ENCODE peak calls at places on chromosome X, in five cellular contexts. One of them, this sample, is unnamed.

GRCh38 chrX:10722804-10723364 is 102.5 kb upstream of the MID1 start:
- DNase-seq in stimulated activated CD4-positive, alpha-beta T cell treated with anti-CD3 and anti-CD28 coated beads, Interleukin-2, amount 100 ng/mL, for 48 hours: peak
- DNase-seq in tibial artery: peak
- DNase-seq in fibroblast of mammary gland: peak
- DNase-seq in central memory CD4-positive, alpha-beta T cell: peak
- DNase-seq in this sample: peak

GRCh38 chrX:44094821-44095530 is 121.8 kb upstream of the NDP start:
- DNase-seq in stimulated activated CD4-positive, alpha-beta T cell treated with anti-CD3 and anti-CD28 coated beads, Interleukin-2, amount 100 ng/mL, for 48 hours: no peak
- DNase-seq in tibial artery: no peak
- DNase-seq in fibroblast of mammary gland: no peak
- DNase-seq in central memory CD4-positive, alpha-beta T cell: no peak
- DNase-seq in this sample: no peak

GRCh38 chrX:7055386-7056137 is 92.0 kb upstream of the STS start:
- DNase-seq in stimulated activated CD4-positive, alpha-beta T cell treated with anti-CD3 and anti-CD28 coated beads, Interleukin-2, amount 100 ng/mL, for 48 hours: no peak
- DNase-seq in tibial artery: no peak
- DNase-seq in fibroblast of mammary gland: no peak
- DNase-seq in central memory CD4-positive, alpha-beta T cell: no peak
- DNase-seq in this sample: no peak

GRCh38 chrX:45771560-45772340 is 571.1 kb upstream of the DIPK2B start:
- DNase-seq in stimulated activated CD4-positive, alpha-beta T cell treated with anti-CD3 and anti-CD28 coated beads, Interleukin-2, amount 100 ng/mL, for 48 hours: no peak
- DNase-seq in tibial artery: no peak
- DNase-seq in fibroblast of mammary gland: peak
- DNase-seq in central memory CD4-positive, alpha-beta T cell: peak
- DNase-seq in this sample: peak

GRCh38 chrX:154308108-154308946 is 12.7 kb downstream of the TKTL1 start:
- DNase-seq in stimulated activated CD4-positive, alpha-beta T cell treated with anti-CD3 and anti-CD28 coated beads, Interleukin-2, amount 100 ng/mL, for 48 hours: peak
- DNase-seq in tibial artery: peak
- DNase-seq in fibroblast of mammary gland: peak
- DNase-seq in central memory CD4-positive, alpha-beta T cell: peak
- DNase-seq in this sample: peak

GRCh38 chrX:25010784-25011588 is 4.8 kb downstream of the ARX start:
- DNase-seq in stimulated activated CD4-positive, alpha-beta T cell treated with anti-CD3 and anti-CD28 coated beads, Interleukin-2, amount 100 ng/mL, for 48 hours: no peak
- DNase-seq in tibial artery: no peak
- DNase-seq in fibroblast of mammary gland: no peak
- DNase-seq in central memory CD4-positive, alpha-beta T cell: no peak
- DNase-seq in this sample: no peak

GRCh38 chrX:63680423-63680822 is 104.6 kb downstream of the ARHGEF9 start:
- DNase-seq in stimulated activated CD4-positive, alpha-beta T cell treated with anti-CD3 and anti-CD28 coated beads, Interleukin-2, amount 100 ng/mL, for 48 hours: no peak
- DNase-seq in tibial artery: no peak
- DNase-seq in fibroblast of mammary gland: no peak
- DNase-seq in central memory CD4-positive, alpha-beta T cell: no peak
- DNase-seq in this sample: no peak

GRCh38 chrX:39704590-39704989 is 393.2 kb downstream of the BCOR start:
- DNase-seq in stimulated activated CD4-positive, alpha-beta T cell treated with anti-CD3 and anti-CD28 coated beads, Interleukin-2, amount 100 ng/mL, for 48 hours: no peak
- DNase-seq in tibial artery: no peak
- DNase-seq in fibroblast of mammary gland: no peak
- DNase-seq in central memory CD4-positive, alpha-beta T cell: no peak
- DNase-seq in this sample: no peak

GRCh38 chrX:133670394-133670793 is 255.1 kb upstream of the GPC4 start:
- DNase-seq in stimulated activated CD4-positive, alpha-beta T cell treated with anti-CD3 and anti-CD28 coated beads, Interleukin-2, amount 100 ng/mL, for 48 hours: no peak
- DNase-seq in tibial artery: no peak
- DNase-seq in fibroblast of mammary gland: peak
- DNase-seq in central memory CD4-positive, alpha-beta T cell: no peak
- DNase-seq in this sample: no peak

GRCh38 chrX:133958997-133959688 is 26.3 kb downstream of the GPC3 start:
- DNase-seq in stimulated activated CD4-positive, alpha-beta T cell treated with anti-CD3 and anti-CD28 coated beads, Interleukin-2, amount 100 ng/mL, for 48 hours: no peak
- DNase-seq in tibial artery: no peak
- DNase-seq in fibroblast of mammary gland: peak
- DNase-seq in central memory CD4-positive, alpha-beta T cell: no peak
- DNase-seq in this sample: no peak

GRCh38 chrX:136055651-136056221 is 70.5 kb downstream of the SLC9A6 start:
- DNase-seq in stimulated activated CD4-positive, alpha-beta T cell treated with anti-CD3 and anti-CD28 coated beads, Interleukin-2, amount 100 ng/mL, for 48 hours: no peak
- DNase-seq in tibial artery: peak
- DNase-seq in fibroblast of mammary gland: peak
- DNase-seq in central memory CD4-positive, alpha-beta T cell: no peak
- DNase-seq in this sample: no peak

GRCh38 chrX:71367396-71367795 is 1.2 kb downstream of the TAF1 start:
- DNase-seq in stimulated activated CD4-positive, alpha-beta T cell treated with anti-CD3 and anti-CD28 coated beads, Interleukin-2, amount 100 ng/mL, for 48 hours: peak
- DNase-seq in tibial artery: no peak
- DNase-seq in fibroblast of mammary gland: no peak
- DNase-seq in central memory CD4-positive, alpha-beta T cell: no peak
- DNase-seq in this sample: no peak

GRCh38 chrX:153568612-153569011 is 30.3 kb downstream of the CCNQ start:
- DNase-seq in stimulated activated CD4-positive, alpha-beta T cell treated with anti-CD3 and anti-CD28 coated beads, Interleukin-2, amount 100 ng/mL, for 48 hours: no peak
- DNase-seq in tibial artery: no peak
- DNase-seq in fibroblast of mammary gland: no peak
- DNase-seq in central memory CD4-positive, alpha-beta T cell: no peak
- DNase-seq in this sample: no peak

GRCh38 chrX:16278927-16279326 is 111.6 kb downstream of the MAGEB17 start:
- DNase-seq in stimulated activated CD4-positive, alpha-beta T cell treated with anti-CD3 and anti-CD28 coated beads, Interleukin-2, amount 100 ng/mL, for 48 hours: no peak
- DNase-seq in tibial artery: no peak
- DNase-seq in fibroblast of mammary gland: no peak
- DNase-seq in central memory CD4-positive, alpha-beta T cell: no peak
- DNase-seq in this sample: no peak

GRCh38 chrX:33906971-33907370 is 225.1 kb downstream of the FAM47A start:
- DNase-seq in stimulated activated CD4-positive, alpha-beta T cell treated with anti-CD3 and anti-CD28 coated beads, Interleukin-2, amount 100 ng/mL, for 48 hours: no peak
- DNase-seq in tibial artery: no peak
- DNase-seq in fibroblast of mammary gland: no peak
- DNase-seq in central memory CD4-positive, alpha-beta T cell: no peak
- DNase-seq in this sample: no peak

GRCh38 chrX:8971116-8971515 is 62.8 kb downstream of the FAM9B start:
- DNase-seq in stimulated activated CD4-positive, alpha-beta T cell treated with anti-CD3 and anti-CD28 coated beads, Interleukin-2, amount 100 ng/mL, for 48 hours: no peak
- DNase-seq in tibial artery: no peak
- DNase-seq in fibroblast of mammary gland: peak
- DNase-seq in central memory CD4-positive, alpha-beta T cell: peak
- DNase-seq in this sample: peak

GRCh38 chrX:122246937-122247336 is 937.1 kb upstream of the GRIA3 start:
- DNase-seq in stimulated activated CD4-positive, alpha-beta T cell treated with anti-CD3 and anti-CD28 coated beads, Interleukin-2, amount 100 ng/mL, for 48 hours: no peak
- DNase-seq in tibial artery: no peak
- DNase-seq in fibroblast of mammary gland: no peak
- DNase-seq in central memory CD4-positive, alpha-beta T cell: no peak
- DNase-seq in this sample: no peak

GRCh38 chrX:151988706-151989299 is 14.3 kb upstream of the GABRE start:
- DNase-seq in stimulated activated CD4-positive, alpha-beta T cell treated with anti-CD3 and anti-CD28 coated beads, Interleukin-2, amount 100 ng/mL, for 48 hours: no peak
- DNase-seq in tibial artery: no peak
- DNase-seq in fibroblast of mammary gland: no peak
- DNase-seq in central memory CD4-positive, alpha-beta T cell: no peak
- DNase-seq in this sample: no peak

GRCh38 chrX:111352424-111352823 is 59.6 kb downstream of the DCX start:
- DNase-seq in stimulated activated CD4-positive, alpha-beta T cell treated with anti-CD3 and anti-CD28 coated beads, Interleukin-2, amount 100 ng/mL, for 48 hours: no peak
- DNase-seq in tibial artery: peak
- DNase-seq in fibroblast of mammary gland: peak
- DNase-seq in central memory CD4-positive, alpha-beta T cell: no peak
- DNase-seq in this sample: no peak

GRCh38 chrX:67604979-67605703 is 61.3 kb downstream of the AR start:
- DNase-seq in stimulated activated CD4-positive, alpha-beta T cell treated with anti-CD3 and anti-CD28 coated beads, Interleukin-2, amount 100 ng/mL, for 48 hours: no peak
- DNase-seq in tibial artery: no peak
- DNase-seq in fibroblast of mammary gland: peak
- DNase-seq in central memory CD4-positive, alpha-beta T cell: no peak
- DNase-seq in this sample: no peak

GRCh38 chrX:53695901-53696300 is 9.4 kb upstream of the HUWE1 start:
- DNase-seq in stimulated activated CD4-positive, alpha-beta T cell treated with anti-CD3 and anti-CD28 coated beads, Interleukin-2, amount 100 ng/mL, for 48 hours: no peak
- DNase-seq in tibial artery: no peak
- DNase-seq in fibroblast of mammary gland: no peak
- DNase-seq in central memory CD4-positive, alpha-beta T cell: no peak
- DNase-seq in this sample: no peak

GRCh38 chrX:20116575-20117240 is at the start of gene MAP7D2:
- DNase-seq in stimulated activated CD4-positive, alpha-beta T cell treated with anti-CD3 and anti-CD28 coated beads, Interleukin-2, amount 100 ng/mL, for 48 hours: no peak
- DNase-seq in tibial artery: no peak
- DNase-seq in fibroblast of mammary gland: no peak
- DNase-seq in central memory CD4-positive, alpha-beta T cell: no peak
- DNase-seq in this sample: no peak

GRCh38 chrX:30935985-30936384 is 46.9 kb upstream of the TAB3 start:
- DNase-seq in stimulated activated CD4-positive, alpha-beta T cell treated with anti-CD3 and anti-CD28 coated beads, Interleukin-2, amount 100 ng/mL, for 48 hours: no peak
- DNase-seq in tibial artery: no peak
- DNase-seq in fibroblast of mammary gland: peak
- DNase-seq in central memory CD4-positive, alpha-beta T cell: no peak
- DNase-seq in this sample: no peak

GRCh38 chrX:15973941-15974340 is 119.3 kb upstream of the AP1S2 start:
- DNase-seq in stimulated activated CD4-positive, alpha-beta T cell treated with anti-CD3 and anti-CD28 coated beads, Interleukin-2, amount 100 ng/mL, for 48 hours: no peak
- DNase-seq in tibial artery: peak
- DNase-seq in fibroblast of mammary gland: peak
- DNase-seq in central memory CD4-positive, alpha-beta T cell: no peak
- DNase-seq in this sample: no peak

GRCh38 chrX:113260474-113260873 is 419.8 kb upstream of the AMOT start:
- DNase-seq in stimulated activated CD4-positive, alpha-beta T cell treated with anti-CD3 and anti-CD28 coated beads, Interleukin-2, amount 100 ng/mL, for 48 hours: no peak
- DNase-seq in tibial artery: no peak
- DNase-seq in fibroblast of mammary gland: peak
- DNase-seq in central memory CD4-positive, alpha-beta T cell: no peak
- DNase-seq in this sample: no peak

This sample was measured in CD4-positive, alpha-beta memory T cell.